ENCODE peak calls at places on chromosomes 7 and 10, in eight cellular contexts. Y is stomach, P is IMR-90, C is suprapubic skin, Z is epithelial cell of esophagus, H is astrocyte, V is testis, O is breast epithelium. L is an unnamed sample.

GRCh38 chr10:92990615-92991014 is 70.0 kb upstream of the CYP26C1 start:
- DNase-seq in Y (no peak), P (peak), C (no peak), Z (peak), H (peak), V (no peak), O (no peak), L (no peak)

GRCh38 chr10:119370972-119371703 is 163.8 kb downstream of the GRK5 start:
- DNase-seq in Y (no peak), P (peak), C (peak), Z (peak), H (peak), V (no peak), O (peak), L (peak)

GRCh38 chr10:97059872-97060205 is 125.9 kb downstream of the SLIT1 start:
- DNase-seq in Y (no peak), P (no peak), C (no peak), Z (no peak), H (no peak), V (no peak), O (no peak), L (no peak)

GRCh38 chr10:62083868-62084267 is 182.4 kb downstream of the ARID5B start:
- DNase-seq in Y (peak), P (peak), C (no peak), Z (peak), H (peak), V (peak), O (no peak), L (no peak)

GRCh38 chr7:142461437-142461836 is 203.6 kb upstream of the PRSS58 start:
- DNase-seq in Y (no peak), P (peak), C (no peak), Z (peak), H (peak), V (no peak), O (no peak), L (no peak)

GRCh38 chr10:22848509-22848908 is 79.3 kb upstream of the ARMC3 start:
- DNase-seq in Y (no peak), P (no peak), C (no peak), Z (no peak), H (no peak), V (no peak), O (no peak), L (no peak)

GRCh38 chr10:5413012-5413938 is 918 bp downstream of the NET1 start:
- DNase-seq in Y (no peak), P (peak), C (no peak), Z (peak), H (peak), V (no peak), O (no peak), L (no peak)

GRCh38 chr10:51877636-51878035 is 178.2 kb upstream of the CSTF2T start:
- DNase-seq in Y (no peak), P (no peak), C (no peak), Z (no peak), H (no peak), V (no peak), O (no peak), L (no peak)

GRCh38 chr7:155653773-155654172 is 9.3 kb downstream of the RBM33 start:
- DNase-seq in Y (no peak), P (peak), C (no peak), Z (peak), H (no peak), V (no peak), O (no peak), L (no peak)

GRCh38 chr7:151243411-151244155 is 4.9 kb downstream of the SMARCD3 start:
- DNase-seq in Y (no peak), P (no peak), C (no peak), Z (no peak), H (no peak), V (no peak), O (no peak), L (peak)

GRCh38 chr7:100211342-100211780 is 8.4 kb upstream of the PVRIG start:
- DNase-seq in Y (no peak), P (no peak), C (no peak), Z (no peak), H (no peak), V (no peak), O (no peak), L (no peak)

GRCh38 chr10:12909836-12910185 is 91.7 kb downstream of the CCDC3 start:
- DNase-seq in Y (no peak), P (peak), C (no peak), Z (peak), H (no peak), V (peak), O (no peak), L (no peak)

GRCh38 chr10:80187060-80187459 is 18.3 kb downstream of the ANXA11 start:
- DNase-seq in Y (no peak), P (no peak), C (no peak), Z (no peak), H (no peak), V (no peak), O (no peak), L (no peak)

GRCh38 chr7:604038-604883 is 84.6 kb upstream of the PDGFA start:
- DNase-seq in Y (peak), P (peak), C (peak), Z (no peak), H (peak), V (peak), O (peak), L (no peak)

GRCh38 chr7:75889826-75890225 is 11.0 kb downstream of the RHBDD2 start:
- DNase-seq in Y (no peak), P (peak), C (no peak), Z (no peak), H (peak), V (no peak), O (no peak), L (no peak)

GRCh38 chr7:5417106-5418071 is 6.2 kb downstream of the TNRC18 start:
- DNase-seq in Y (peak), P (peak), C (no peak), Z (no peak), H (no peak), V (no peak), O (no peak), L (peak)

GRCh38 chr10:120514035-120514620 is 57.1 kb downstream of the PLPP4 start:
- DNase-seq in Y (no peak), P (peak), C (no peak), Z (peak), H (no peak), V (peak), O (no peak), L (peak)

GRCh38 chr7:155831807-155832524 is 19.7 kb upstream of the SHH start:
- DNase-seq in Y (no peak), P (no peak), C (no peak), Z (no peak), H (no peak), V (no peak), O (no peak), L (no peak)

GRCh38 chr7:39540320-39540719 is 25.9 kb upstream of the YAE1 start:
- DNase-seq in Y (no peak), P (no peak), C (no peak), Z (no peak), H (no peak), V (no peak), O (no peak), L (no peak)

GRCh38 chr10:122362621-122363020 is 11.9 kb upstream of the PLEKHA1 start:
- DNase-seq in Y (no peak), P (no peak), C (no peak), Z (peak), H (peak), V (no peak), O (no peak), L (no peak)

GRCh38 chr7:131302876-131303707 is 24.6 kb upstream of the MKLN1 start:
- DNase-seq in Y (peak), P (peak), C (no peak), Z (peak), H (no peak), V (peak), O (peak), L (peak)

GRCh38 chr7:157384301-157384700 is 47.5 kb downstream of the DNAJB6 start:
- DNase-seq in Y (peak), P (peak), C (peak), Z (peak), H (peak), V (no peak), O (no peak), L (no peak)

GRCh38 chr7:43784030-43785001 is 25.8 kb downstream of the BLVRA start:
- DNase-seq in Y (no peak), P (peak), C (no peak), Z (no peak), H (no peak), V (no peak), O (no peak), L (no peak)

DNA sequence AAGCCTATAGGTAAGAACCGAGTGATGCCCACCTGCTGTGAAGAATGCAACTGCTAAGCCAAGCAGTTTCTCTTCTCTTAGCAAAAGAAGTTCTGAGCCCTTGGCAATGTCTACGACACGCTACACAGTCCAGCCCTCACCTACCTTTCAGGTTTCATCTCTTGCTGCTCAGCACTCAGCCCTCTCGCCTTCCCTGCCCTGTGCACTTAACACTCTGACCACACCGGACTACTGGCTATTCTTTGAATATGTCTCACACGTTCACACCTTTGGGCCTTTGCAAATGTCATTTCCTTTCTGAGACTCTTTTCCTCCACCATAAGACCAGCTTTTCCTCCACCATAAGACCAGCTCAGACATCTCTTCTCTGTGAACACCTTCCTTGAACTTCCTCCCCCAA is 67.0 kb upstream of the ITGB1 start:
- DNase-seq in Y (no peak), P (no peak), C (no peak), Z (no peak), H (no peak), V (no peak), O (no peak), L (no peak)
- H3K4me3 ChIP-seq in Y (no peak), P (no peak), C (no peak), Z (no peak), H (no peak), V (no peak), O (no peak), L (no peak)

GRCh38 chr10:32950457-32951109 is 7.4 kb downstream of the ITGB1 start:
- DNase-seq in Y (no peak), P (no peak), C (no peak), Z (no peak), H (no peak), V (no peak), O (no peak), L (no peak)
- H3K4me3 ChIP-seq in Y (no peak), P (peak), C (no peak), Z (no peak), H (peak), V (no peak), O (no peak), L (no peak)

GRCh38 chr10:69057261-69057950 is 30.5 kb upstream of the SRGN start:
- DNase-seq in Y (peak), P (no peak), C (no peak), Z (no peak), H (no peak), V (no peak), O (no peak), L (peak)
- H3K4me3 ChIP-seq in Y (no peak), P (no peak), C (no peak), Z (no peak), H (no peak), V (no peak), O (no peak), L (no peak)

DNA sequence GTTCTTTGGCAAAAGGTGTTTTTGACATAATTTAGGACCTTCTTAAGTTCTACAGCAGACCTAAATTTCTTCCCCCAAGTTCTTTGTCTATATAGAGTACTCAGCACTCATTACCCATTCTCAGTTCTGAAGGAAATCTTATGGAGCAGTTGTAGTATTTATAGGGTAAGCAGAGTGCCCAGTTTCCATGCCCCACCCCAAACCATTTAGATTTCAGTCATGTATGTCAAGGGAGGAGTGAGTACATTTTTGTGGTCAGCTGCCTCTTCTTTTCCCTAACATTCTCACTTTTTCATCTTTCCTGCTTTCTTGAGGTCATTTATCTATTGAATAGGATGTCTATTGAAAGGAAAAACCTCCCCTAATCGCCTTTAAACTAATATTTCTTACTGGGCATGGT is 83.3 kb downstream of the KAT6B start:
- DNase-seq in Y (no peak), P (peak), C (no peak), Z (no peak), H (peak), V (no peak), O (no peak), L (no peak)
- H3K4me3 ChIP-seq in Y (no peak), P (no peak), C (no peak), Z (no peak), H (no peak), V (no peak), O (no peak), L (no peak)

L was measured in H7.